ENCODE peak calls at places on chromosomes 6 and 20, in seven cellular contexts. W is stimulated activated CD8-positive, alpha-beta memory T cell treated with anti-CD3 and anti-CD28 coated beads, Interleukin-4, amount 100 ng/mL, for 4 hours; G is activated T-helper 2 cell treated with anti-CD3 and anti-CD28 coated beads, Interferon-gamma antibody, Interleukin-2, Interleukin-4, amounts not matched to agents 10 μg/mL and 5 μg/mL and 100 μg/mL, durations not matched to agents 14 hours and 24 hours and 36 hours; X is effector CD4-positive, alpha-beta T cell; R is stimulated activated CD4-positive, alpha-beta T cell treated with anti-CD3 and anti-CD28 coated beads, Interleukin-4, amount 100 ng/mL, for 4 hours; J is activated CD4-positive, CD25-positive, alpha-beta regulatory T cell; Z is NCI-H446 treated with DMSO at 0.1 percent for 48 hours. K is an unnamed sample.

GRCh38 chr6:159777240-159777904 is 12.0 kb downstream of the TCP1 start:
- DNase-seq in G (no peak), W (no peak), X (no peak), R (no peak), J (no peak), Z (no peak), K (no peak)

GRCh38 chr20:18091624-18092023 is 33.9 kb upstream of the OVOL2 start:
- DNase-seq in W (no peak), G (no peak), Z (no peak), R (no peak), J (no peak), X (no peak), K (no peak)

GRCh38 chr6:39086294-39086693 is 28.7 kb downstream of the SAYSD1 start:
- DNase-seq in R (no peak), X (no peak), G (peak; percentile 29), Z (no peak), W (no peak), J (no peak), K (no peak)

GRCh38 chr6:129590408-129591022 is 119.5 kb downstream of the ARHGAP18 start:
- DNase-seq in W (no peak), X (no peak), Z (no peak), G (no peak), J (no peak), R (no peak), K (no peak)

GRCh38 chr6:38987503-38987902 is 61.1 kb upstream of the GLP1R start:
- DNase-seq in G (no peak), Z (no peak), X (no peak), J (no peak), R (no peak), W (no peak), K (no peak)

GRCh38 chr6:144493035-144493910 is 208.1 kb downstream of the UTRN start:
- DNase-seq in Z (no peak), W (no peak), X (no peak), J (no peak), R (no peak), G (no peak), K (no peak)

GRCh38 chr6:139219746-139220145 is 72.1 kb downstream of the TXLNB start:
- DNase-seq in G (no peak), W (no peak), X (no peak), R (no peak), Z (no peak), J (no peak), K (no peak)

GRCh38 chr20:59024111-59024530 is 4.9 kb downstream of the TUBB1 start:
- DNase-seq in G (no peak), J (no peak), Z (no peak), R (no peak), W (no peak), X (no peak), K (no peak)

GRCh38 chr20:44615876-44616603 is 33.7 kb downstream of the PKIG start:
- DNase-seq in G (no peak), W (no peak), Z (no peak), J (no peak), R (no peak), X (no peak), K (no peak)

GRCh38 chr20:41479113-41479512 is 112.5 kb upstream of the EMILIN3 start:
- DNase-seq in R (no peak), W (no peak), G (no peak), X (no peak), J (no peak), Z (no peak), K (no peak)

GRCh38 chr20:9689041-9689440 is 149.8 kb downstream of the PAK5 start:
- DNase-seq in W (no peak), J (no peak), G (no peak), R (no peak), X (no peak), Z (no peak), K (no peak)

GRCh38 chr6:25410102-25410501 is 130.9 kb downstream of the CARMIL1 start:
- DNase-seq in Z (no peak), W (no peak), X (no peak), J (no peak), R (no peak), G (no peak), K (no peak)

GRCh38 chr20:51313275-51313898 is 229.1 kb downstream of the NFATC2 start:
- DNase-seq in W (no peak), G (no peak), R (no peak), J (no peak), Z (no peak), X (no peak), K (no peak)

GRCh38 chr6:93105017-93105416 is 314.3 kb downstream of the EPHA7 start:
- DNase-seq in X (no peak), J (no peak), G (no peak), W (no peak), Z (no peak), R (no peak), K (no peak)

K was measured in retina.